ENCODE peak calls at places on chromosomes 7 and 10, in ten cellular contexts. X is Right ventricle myocardium superior; A is right lobe of liver; D is retina; G is cardiac septum; M is T follicular helper cell; C is stimulated activated CD4-positive, alpha-beta T cell treated with anti-CD3 and anti-CD28 coated beads, Interleukin-1b, Interleukin-23, amount 100 ng/mL, for 1 hour; F is RWPE1; E is NCI-H1092 treated with DMSO at 0.1 percent for 48 hours; S is suprapubic skin. Q is an unnamed sample.

GRCh38 chr10:72012801-72013200 is 48.6 kb downstream of the CHST3 start:
- DNase-seq in X (no peak), A (no peak), D (no peak), G (no peak), M (no peak), C (no peak), F (no peak), E (no peak), S (no peak), Q (no peak)

GRCh38 chr10:71285180-71285545 is 33.9 kb upstream of the SLC29A3 start:
- DNase-seq in X (no peak), A (peak), D (peak), G (no peak), M (no peak), C (no peak), F (peak), E (peak), S (no peak), Q (no peak)

GRCh38 chr7:29878081-29878688 is 71.9 kb downstream of the WIPF3 start:
- DNase-seq in X (no peak), A (no peak), D (peak), G (no peak), M (peak), C (no peak), F (peak), E (peak), S (no peak), Q (no peak)

GRCh38 chr10:25457552-25457951 is 282.8 kb downstream of the GPR158 start:
- DNase-seq in X (no peak), A (no peak), D (no peak), G (no peak), M (no peak), C (no peak), F (no peak), E (no peak), S (no peak), Q (no peak)

GRCh38 chr10:132628966-132629900 is 91.6 kb downstream of the INPP5A start:
- DNase-seq in X (peak), A (no peak), D (no peak), G (peak), M (no peak), C (no peak), F (no peak), E (no peak), S (peak), Q (peak)

GRCh38 chr7:776992-777520 is 50.0 kb upstream of the PRKAR1B start:
- DNase-seq in X (no peak), A (no peak), D (no peak), G (no peak), M (no peak), C (no peak), F (no peak), E (no peak), S (no peak), Q (no peak)

GRCh38 chr10:784759-785538 is 95.5 kb upstream of the DIP2C start:
- DNase-seq in X (peak), A (peak), D (peak), G (no peak), M (no peak), C (peak), F (peak), E (peak), S (peak), Q (peak)

GRCh38 chr10:88881335-88881734 is 1.3 kb downstream of the STAMBPL1 start:
- DNase-seq in X (no peak), A (no peak), D (no peak), G (no peak), M (no peak), C (no peak), F (no peak), E (no peak), S (no peak), Q (no peak)

GRCh38 chr7:154695836-154696235 is 307.1 kb downstream of the PAXIP1 start:
- DNase-seq in X (no peak), A (no peak), D (no peak), G (no peak), M (no peak), C (no peak), F (no peak), E (no peak), S (no peak), Q (no peak)

GRCh38 chr10:125121003-125121402 is 39.4 kb downstream of the CTBP2 start:
- DNase-seq in X (no peak), A (no peak), D (no peak), G (no peak), M (no peak), C (no peak), F (peak), E (no peak), S (peak), Q (peak)

GRCh38 chr7:130276796-130277762 is 10.4 kb downstream of the CPA2 start:
- DNase-seq in X (no peak), A (no peak), D (no peak), G (no peak), M (no peak), C (peak), F (peak), E (peak), S (no peak), Q (no peak)

GRCh38 chr10:69818676-69819239 is 17.1 kb downstream of the COL13A1 start:
- DNase-seq in X (no peak), A (no peak), D (no peak), G (no peak), M (no peak), C (no peak), F (no peak), E (no peak), S (no peak), Q (no peak)

GRCh38 chr10:103564116-103564501 is 70.6 kb downstream of the NEURL1 start:
- DNase-seq in X (no peak), A (no peak), D (no peak), G (no peak), M (no peak), C (no peak), F (no peak), E (no peak), S (no peak), Q (no peak)

GRCh38 chr7:151608031-151608551 is 88.4 kb upstream of the RHEB start:
- DNase-seq in X (no peak), A (no peak), D (no peak), G (no peak), M (no peak), C (no peak), F (peak), E (no peak), S (peak), Q (no peak)

GRCh38 chr7:75762350-75762917 is 9.6 kb downstream of the CCL26 start:
- DNase-seq in X (no peak), A (no peak), D (peak), G (no peak), M (no peak), C (no peak), F (peak), E (peak), S (no peak), Q (no peak)

GRCh38 chr10:100575781-100576635 is 40.3 kb downstream of the HIF1AN start:
- DNase-seq in X (no peak), A (no peak), D (no peak), G (no peak), M (no peak), C (no peak), F (no peak), E (no peak), S (no peak), Q (no peak)

GRCh38 chr7:25949672-25950487 is 202.1 kb upstream of the NFE2L3 start:
- DNase-seq in X (no peak), A (peak), D (peak), G (no peak), M (no peak), C (no peak), F (no peak), E (no peak), S (no peak), Q (peak)

GRCh38 chr7:1862560-1862959 is 192.5 kb downstream of the ELFN1 start:
- DNase-seq in X (no peak), A (no peak), D (no peak), G (no peak), M (no peak), C (no peak), F (no peak), E (no peak), S (no peak), Q (no peak)

GRCh38 chr10:90138844-90139243 is 437.5 kb downstream of the KIF20B start:
- DNase-seq in X (no peak), A (no peak), D (no peak), G (no peak), M (no peak), C (no peak), F (no peak), E (no peak), S (no peak), Q (no peak)

GRCh38 chr7:76234931-76235441 is 33.3 kb downstream of the SRRM3 start:
- DNase-seq in X (peak), A (peak), D (peak), G (peak), M (peak), C (peak), F (peak), E (peak), S (peak), Q (peak)

Q was measured in upper lobe of right lung.